ENCODE peak calls at places on chromosomes 6 and 20, in ten cellular contexts. One of them, this sample, is unnamed.

GRCh38 chr6:72552938-72553337 is 68.9 kb upstream of the KCNQ5 start:
- DNase-seq in MM.1S: no peak
- DNase-seq in NT2/D1: no peak
- DNase-seq in esophagus squamous epithelium: no peak
- DNase-seq in uterus: no peak
- DNase-seq in choroid plexus epithelial cell: peak
- DNase-seq in effector memory CD4-positive, alpha-beta T cell: no peak
- DNase-seq in psoas muscle: no peak
- DNase-seq in GM12864: no peak
- DNase-seq in pancreas: no peak
- DNase-seq in this sample: no peak

GRCh38 chr6:8275667-8276066 is 159.7 kb downstream of the SLC35B3 start:
- DNase-seq in MM.1S: no peak
- DNase-seq in NT2/D1: no peak
- DNase-seq in esophagus squamous epithelium: no peak
- DNase-seq in uterus: no peak
- DNase-seq in choroid plexus epithelial cell: no peak
- DNase-seq in effector memory CD4-positive, alpha-beta T cell: no peak
- DNase-seq in psoas muscle: no peak
- DNase-seq in GM12864: no peak
- DNase-seq in pancreas: no peak
- DNase-seq in this sample: no peak

GRCh38 chr20:57633945-57634491 is 13.8 kb upstream of the ZBP1 start:
- DNase-seq in MM.1S: peak
- DNase-seq in NT2/D1: no peak
- DNase-seq in esophagus squamous epithelium: no peak
- DNase-seq in uterus: no peak
- DNase-seq in choroid plexus epithelial cell: no peak
- DNase-seq in effector memory CD4-positive, alpha-beta T cell: no peak
- DNase-seq in psoas muscle: no peak
- DNase-seq in GM12864: no peak
- DNase-seq in pancreas: no peak
- DNase-seq in this sample: no peak

GRCh38 chr6:160861824-160862223 is 129.7 kb upstream of the MAP3K4 start:
- DNase-seq in MM.1S: no peak
- DNase-seq in NT2/D1: no peak
- DNase-seq in esophagus squamous epithelium: no peak
- DNase-seq in uterus: no peak
- DNase-seq in choroid plexus epithelial cell: no peak
- DNase-seq in effector memory CD4-positive, alpha-beta T cell: no peak
- DNase-seq in psoas muscle: no peak
- DNase-seq in GM12864: no peak
- DNase-seq in pancreas: no peak
- DNase-seq in this sample: no peak

GRCh38 chr20:8855315-8855714 is 213.6 kb upstream of the PLCB4 start:
- DNase-seq in MM.1S: no peak
- DNase-seq in NT2/D1: no peak
- DNase-seq in esophagus squamous epithelium: no peak
- DNase-seq in uterus: peak
- DNase-seq in choroid plexus epithelial cell: peak
- DNase-seq in effector memory CD4-positive, alpha-beta T cell: no peak
- DNase-seq in psoas muscle: peak
- DNase-seq in GM12864: no peak
- DNase-seq in pancreas: no peak
- DNase-seq in this sample: no peak

GRCh38 chr6:154515808-154516207 is 5.3 kb upstream of the CNKSR3 start:
- DNase-seq in MM.1S: no peak
- DNase-seq in NT2/D1: no peak
- DNase-seq in esophagus squamous epithelium: no peak
- DNase-seq in uterus: no peak
- DNase-seq in choroid plexus epithelial cell: peak
- DNase-seq in effector memory CD4-positive, alpha-beta T cell: no peak
- DNase-seq in psoas muscle: no peak
- DNase-seq in GM12864: no peak
- DNase-seq in pancreas: no peak
- DNase-seq in this sample: no peak

GRCh38 chr6:209432-210103 is 82.7 kb upstream of the DUSP22 start:
- DNase-seq in MM.1S: peak
- DNase-seq in NT2/D1: no peak
- DNase-seq in esophagus squamous epithelium: no peak
- DNase-seq in uterus: no peak
- DNase-seq in choroid plexus epithelial cell: no peak
- DNase-seq in effector memory CD4-positive, alpha-beta T cell: no peak
- DNase-seq in psoas muscle: no peak
- DNase-seq in GM12864: no peak
- DNase-seq in pancreas: no peak
- DNase-seq in this sample: no peak

GRCh38 chr6:72553531-72554202 is 68.2 kb upstream of the KCNQ5 start:
- DNase-seq in MM.1S: no peak
- DNase-seq in NT2/D1: no peak
- DNase-seq in esophagus squamous epithelium: no peak
- DNase-seq in uterus: no peak
- DNase-seq in choroid plexus epithelial cell: peak
- DNase-seq in effector memory CD4-positive, alpha-beta T cell: no peak
- DNase-seq in psoas muscle: no peak
- DNase-seq in GM12864: no peak
- DNase-seq in pancreas: no peak
- DNase-seq in this sample: no peak

GRCh38 chr6:152632383-152632782 is 4.8 kb downstream of the SYNE1 start:
- DNase-seq in MM.1S: no peak
- DNase-seq in NT2/D1: no peak
- DNase-seq in esophagus squamous epithelium: no peak
- DNase-seq in uterus: no peak
- DNase-seq in choroid plexus epithelial cell: no peak
- DNase-seq in effector memory CD4-positive, alpha-beta T cell: no peak
- DNase-seq in psoas muscle: no peak
- DNase-seq in GM12864: no peak
- DNase-seq in pancreas: no peak
- DNase-seq in this sample: no peak

GRCh38 chr6:152635949-152636674 is 1.1 kb downstream of the SYNE1 start:
- DNase-seq in MM.1S: no peak
- DNase-seq in NT2/D1: no peak
- DNase-seq in esophagus squamous epithelium: no peak
- DNase-seq in uterus: peak
- DNase-seq in choroid plexus epithelial cell: peak
- DNase-seq in effector memory CD4-positive, alpha-beta T cell: no peak
- DNase-seq in psoas muscle: peak
- DNase-seq in GM12864: no peak
- DNase-seq in pancreas: no peak
- DNase-seq in this sample: no peak

GRCh38 chr6:152637422-152638047 is 373 bp upstream of the SYNE1 start:
- DNase-seq in MM.1S: no peak
- DNase-seq in NT2/D1: no peak
- DNase-seq in esophagus squamous epithelium: no peak
- DNase-seq in uterus: no peak
- DNase-seq in choroid plexus epithelial cell: peak
- DNase-seq in effector memory CD4-positive, alpha-beta T cell: no peak
- DNase-seq in psoas muscle: no peak
- DNase-seq in GM12864: no peak
- DNase-seq in pancreas: no peak
- DNase-seq in this sample: no peak

GRCh38 chr6:152634773-152635172 is 2.4 kb downstream of the SYNE1 start:
- DNase-seq in MM.1S: peak
- DNase-seq in NT2/D1: no peak
- DNase-seq in esophagus squamous epithelium: no peak
- DNase-seq in uterus: no peak
- DNase-seq in choroid plexus epithelial cell: no peak
- DNase-seq in effector memory CD4-positive, alpha-beta T cell: no peak
- DNase-seq in psoas muscle: no peak
- DNase-seq in GM12864: peak
- DNase-seq in pancreas: no peak
- DNase-seq in this sample: no peak

GRCh38 chr6:152636675-152637421 is at the start of gene SYNE1:
- DNase-seq in MM.1S: no peak
- DNase-seq in NT2/D1: no peak
- DNase-seq in esophagus squamous epithelium: no peak
- DNase-seq in uterus: peak
- DNase-seq in choroid plexus epithelial cell: peak
- DNase-seq in effector memory CD4-positive, alpha-beta T cell: no peak
- DNase-seq in psoas muscle: peak
- DNase-seq in GM12864: no peak
- DNase-seq in pancreas: peak
- DNase-seq in this sample: no peak
- H3K4me3 ChIP-seq in MM.1S: peak
- H3K4me3 ChIP-seq in NT2/D1: peak
- H3K4me3 ChIP-seq in esophagus squamous epithelium: peak
- H3K4me3 ChIP-seq in uterus: peak
- H3K4me3 ChIP-seq in choroid plexus epithelial cell: peak
- H3K4me3 ChIP-seq in effector memory CD4-positive, alpha-beta T cell: no peak
- H3K4me3 ChIP-seq in psoas muscle: peak
- H3K4me3 ChIP-seq in GM12864: peak
- H3K4me3 ChIP-seq in pancreas: peak
- H3K4me3 ChIP-seq in this sample: peak

DNA sequence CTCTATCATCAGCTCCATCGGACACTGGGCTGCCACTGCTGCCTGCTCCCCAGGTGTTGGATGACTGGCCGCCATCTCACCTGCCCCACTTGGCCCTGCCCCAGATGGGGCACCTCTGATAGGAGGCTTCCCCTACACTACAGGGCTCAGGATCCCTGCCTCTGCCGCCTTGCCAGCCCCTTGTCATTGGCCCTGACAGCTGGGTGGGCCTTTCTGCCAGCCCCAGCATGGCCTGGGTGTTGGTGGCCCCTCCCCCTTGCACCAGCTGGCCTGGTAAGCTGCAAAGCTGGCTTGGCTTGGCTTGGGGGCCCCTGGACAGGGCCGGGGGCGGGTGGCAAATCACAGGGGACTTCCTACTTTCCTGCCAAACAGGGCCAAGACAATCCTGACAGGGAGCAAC is 10.6 kb downstream of the PACSIN1 start:
- DNase-seq in MM.1S: no peak
- DNase-seq in NT2/D1: no peak
- DNase-seq in esophagus squamous epithelium: no peak
- DNase-seq in uterus: no peak
- DNase-seq in choroid plexus epithelial cell: no peak
- DNase-seq in effector memory CD4-positive, alpha-beta T cell: no peak
- DNase-seq in psoas muscle: no peak
- DNase-seq in GM12864: no peak
- DNase-seq in pancreas: no peak
- DNase-seq in this sample: no peak
- H3K4me3 ChIP-seq in MM.1S: no peak
- H3K4me3 ChIP-seq in NT2/D1: no peak
- H3K4me3 ChIP-seq in esophagus squamous epithelium: no peak
- H3K4me3 ChIP-seq in uterus: no peak
- H3K4me3 ChIP-seq in choroid plexus epithelial cell: no peak
- H3K4me3 ChIP-seq in effector memory CD4-positive, alpha-beta T cell: no peak
- H3K4me3 ChIP-seq in psoas muscle: no peak
- H3K4me3 ChIP-seq in GM12864: no peak
- H3K4me3 ChIP-seq in pancreas: no peak
- H3K4me3 ChIP-seq in this sample: no peak

DNA sequence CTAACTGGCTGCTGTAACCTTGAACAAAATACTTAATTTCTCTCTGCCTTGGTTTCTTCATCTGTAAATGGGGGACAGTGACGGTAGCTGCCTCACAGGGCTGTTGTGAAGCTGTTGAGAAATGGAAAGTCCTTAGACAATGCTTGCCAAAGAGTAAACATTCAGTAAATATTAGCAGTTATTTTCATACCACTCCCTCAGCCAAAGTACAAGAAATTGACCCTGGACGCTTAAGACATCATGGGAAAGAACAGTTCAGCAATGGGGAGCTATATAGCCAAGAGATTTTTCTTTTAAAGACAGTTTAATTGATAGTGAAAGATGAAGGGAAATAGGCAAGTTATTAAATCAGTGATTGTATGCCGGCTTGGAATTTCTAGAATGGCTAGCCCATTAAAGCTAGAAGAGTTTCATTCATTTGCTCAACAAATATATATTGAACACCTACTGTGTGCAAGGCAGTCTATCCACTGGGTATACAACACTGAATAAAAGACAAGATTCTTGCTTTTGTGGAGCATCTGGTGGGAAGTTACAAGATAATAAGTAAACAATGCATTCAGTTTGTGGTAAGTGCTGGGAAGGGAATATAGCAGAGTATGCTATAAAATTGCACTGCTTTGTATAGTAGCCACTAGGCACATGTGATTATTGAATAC is 2.0 kb downstream of the CTNNBL1 start:
- DNase-seq in MM.1S: no peak
- DNase-seq in NT2/D1: no peak
- DNase-seq in esophagus squamous epithelium: no peak
- DNase-seq in uterus: no peak
- DNase-seq in choroid plexus epithelial cell: no peak
- DNase-seq in effector memory CD4-positive, alpha-beta T cell: no peak
- DNase-seq in psoas muscle: no peak
- DNase-seq in GM12864: no peak
- DNase-seq in pancreas: no peak
- DNase-seq in this sample: no peak
- H3K4me3 ChIP-seq in MM.1S: no peak
- H3K4me3 ChIP-seq in NT2/D1: no peak
- H3K4me3 ChIP-seq in esophagus squamous epithelium: no peak
- H3K4me3 ChIP-seq in uterus: no peak
- H3K4me3 ChIP-seq in choroid plexus epithelial cell: no peak
- H3K4me3 ChIP-seq in effector memory CD4-positive, alpha-beta T cell: no peak
- H3K4me3 ChIP-seq in psoas muscle: no peak
- H3K4me3 ChIP-seq in GM12864: no peak
- H3K4me3 ChIP-seq in pancreas: no peak
- H3K4me3 ChIP-seq in this sample: no peak

GRCh38 chr6:31180500-31180899 is 10.0 kb upstream of the POU5F1 start:
- DNase-seq in MM.1S: peak
- DNase-seq in NT2/D1: no peak
- DNase-seq in esophagus squamous epithelium: no peak
- DNase-seq in uterus: peak
- DNase-seq in choroid plexus epithelial cell: peak
- DNase-seq in effector memory CD4-positive, alpha-beta T cell: peak
- DNase-seq in psoas muscle: peak
- DNase-seq in GM12864: peak
- DNase-seq in pancreas: peak
- DNase-seq in this sample: peak

GRCh38 chr6:31178143-31179041 is 7.9 kb upstream of the POU5F1 start:
- DNase-seq in MM.1S: no peak
- DNase-seq in NT2/D1: no peak
- DNase-seq in esophagus squamous epithelium: no peak
- DNase-seq in uterus: no peak
- DNase-seq in choroid plexus epithelial cell: peak
- DNase-seq in effector memory CD4-positive, alpha-beta T cell: no peak
- DNase-seq in psoas muscle: no peak
- DNase-seq in GM12864: no peak
- DNase-seq in pancreas: no peak
- DNase-seq in this sample: no peak

GRCh38 chr6:31175961-31176360 is 5.5 kb upstream of the POU5F1 start:
- DNase-seq in MM.1S: no peak
- DNase-seq in NT2/D1: no peak
- DNase-seq in esophagus squamous epithelium: no peak
- DNase-seq in uterus: no peak
- DNase-seq in choroid plexus epithelial cell: no peak
- DNase-seq in effector memory CD4-positive, alpha-beta T cell: no peak
- DNase-seq in psoas muscle: no peak
- DNase-seq in GM12864: no peak
- DNase-seq in pancreas: no peak
- DNase-seq in this sample: no peak

GRCh38 chr6:31179042-31179386 is 8.5 kb upstream of the POU5F1 start:
- DNase-seq in MM.1S: no peak
- DNase-seq in NT2/D1: no peak
- DNase-seq in esophagus squamous epithelium: no peak
- DNase-seq in uterus: no peak
- DNase-seq in choroid plexus epithelial cell: no peak
- DNase-seq in effector memory CD4-positive, alpha-beta T cell: no peak
- DNase-seq in psoas muscle: no peak
- DNase-seq in GM12864: no peak
- DNase-seq in pancreas: no peak
- DNase-seq in this sample: no peak

DNA sequence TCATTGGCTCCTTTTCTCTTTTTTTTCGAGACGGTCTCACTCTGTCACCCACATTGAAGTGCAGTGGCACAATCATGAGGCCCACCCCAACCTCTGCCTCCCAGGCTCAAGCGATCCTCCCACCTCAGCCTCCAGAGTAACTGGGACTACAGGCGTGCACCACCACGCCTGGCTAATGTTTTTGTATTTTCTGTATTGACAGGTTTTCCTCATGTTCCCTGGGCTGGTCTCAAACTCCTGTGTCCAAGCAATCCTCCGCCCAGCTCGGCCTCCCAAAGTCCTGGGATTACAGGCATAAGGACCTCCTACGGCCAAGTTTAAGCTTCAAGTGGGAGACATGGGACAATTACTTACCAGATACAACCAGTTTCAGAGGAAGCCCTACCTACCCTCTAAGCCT is 9.4 kb upstream of the POU5F1 start:
- DNase-seq in MM.1S: no peak
- DNase-seq in NT2/D1: no peak
- DNase-seq in esophagus squamous epithelium: no peak
- DNase-seq in uterus: no peak
- DNase-seq in choroid plexus epithelial cell: no peak
- DNase-seq in effector memory CD4-positive, alpha-beta T cell: no peak
- DNase-seq in psoas muscle: no peak
- DNase-seq in GM12864: no peak
- DNase-seq in pancreas: no peak
- DNase-seq in this sample: no peak
- H3K4me3 ChIP-seq in MM.1S: peak
- H3K4me3 ChIP-seq in NT2/D1: no peak
- H3K4me3 ChIP-seq in esophagus squamous epithelium: no peak
- H3K4me3 ChIP-seq in uterus: no peak
- H3K4me3 ChIP-seq in choroid plexus epithelial cell: no peak
- H3K4me3 ChIP-seq in effector memory CD4-positive, alpha-beta T cell: peak
- H3K4me3 ChIP-seq in psoas muscle: peak
- H3K4me3 ChIP-seq in GM12864: peak
- H3K4me3 ChIP-seq in pancreas: no peak
- H3K4me3 ChIP-seq in this sample: no peak

This sample was measured in tibial nerve.